ENCODE peak calls at places on chromosomes 3 and 15, in seven cellular contexts. X, S, T, E, K, M and F are unnamed samples.

GRCh38 chr15:75727851-75728715 is 15.4 kb upstream of the CSPG4 start:
- DNase-seq in T (no peak), M (peak; percentile 83), X (peak; percentile 71), K (no peak), E (peak; percentile 40), S (no peak), F (peak; percentile 42)

GRCh38 chr3:109687626-109688025 is 350.3 kb upstream of the DPPA4 start:
- DNase-seq in X (no peak), E (no peak), T (no peak), K (no peak), M (no peak), S (peak; percentile 67), F (no peak)

GRCh38 chr3:152200476-152201422 is 68.0 kb upstream of the MBNL1 start:
- DNase-seq in K (no peak), S (no peak), M (no peak), T (no peak), E (peak; percentile 34), X (no peak), F (no peak)

GRCh38 chr3:16474304-16474703 is 39.2 kb downstream of the RFTN1 start:
- DNase-seq in T (peak; percentile 67), M (no peak), K (no peak), X (no peak), E (peak; percentile 52), S (peak; percentile 95), F (peak; percentile 72)

GRCh38 chr3:126932188-126932931 is 50.6 kb upstream of the PLXNA1 start:
- DNase-seq in M (no peak), K (no peak), T (peak; percentile 75), E (peak; percentile 53), S (peak; percentile 75), X (no peak), F (no peak)

GRCh38 chr3:175805825-175806224 is 946.7 kb downstream of the NAALADL2 start:
- DNase-seq in M (no peak), K (no peak), S (peak; percentile 55), E (no peak), T (peak; percentile 28), X (no peak), F (no peak)

GRCh38 chr3:33000698-33001385 is 49.4 kb downstream of the CCR4 start:
- DNase-seq in K (no peak), M (no peak), T (no peak), E (no peak), S (no peak), X (no peak), F (no peak)

GRCh38 chr3:178392553-178392952 is 143.7 kb upstream of the KCNMB2 start:
- DNase-seq in E (peak; percentile 87), X (no peak), S (peak; percentile 85), M (no peak), T (peak; percentile 52), K (no peak), F (peak; percentile 35)

GRCh38 chr15:42267286-42267685 is 5.7 kb upstream of the GANC start:
- DNase-seq in M (no peak), S (no peak), X (no peak), E (peak; percentile 41), T (peak; percentile 16), K (no peak), F (peak; percentile 27)

GRCh38 chr3:69890094-69890493 is 109.4 kb upstream of the SAMMSON start:
- DNase-seq in T (peak; percentile 61), M (no peak), X (no peak), K (no peak), S (peak; percentile 39), E (no peak), F (no peak)

GRCh38 chr3:39127296-39127906 is 19.9 kb downstream of the TTC21A start:
- DNase-seq in S (no peak), T (no peak), K (no peak), X (no peak), E (no peak), M (no peak), F (no peak)

GRCh38 chr3:171966533-171967136 is 72.7 kb upstream of the FNDC3B start:
- DNase-seq in E (no peak), S (no peak), X (no peak), K (no peak), T (no peak), M (no peak), F (no peak)

GRCh38 chr3:195438371-195438770 is 4.4 kb downstream of the ACAP2 start:
- DNase-seq in E (no peak), X (no peak), M (no peak), K (no peak), T (no peak), S (no peak), F (no peak)

DNA sequence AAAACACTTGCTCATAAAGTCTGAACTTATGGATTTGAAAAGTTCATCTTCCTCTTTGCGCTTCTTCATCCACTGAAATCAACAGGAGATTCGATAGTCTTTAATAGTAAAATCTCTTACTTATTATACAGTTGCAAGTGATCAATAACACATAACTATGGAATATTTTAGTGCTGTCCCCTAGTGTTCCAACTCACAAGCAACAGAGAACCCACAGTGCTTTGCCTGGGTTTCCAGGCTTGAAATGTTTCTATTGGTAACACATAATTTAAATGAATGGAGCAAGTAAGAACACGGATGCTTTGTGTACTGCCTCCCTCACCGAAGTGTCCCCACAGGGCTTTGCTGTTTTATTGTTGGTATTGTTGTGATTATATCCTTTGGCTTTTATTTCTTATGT is 93.5 kb downstream of the WDR72 start:
- DNase-seq in K (no peak), T (no peak), S (no peak), M (no peak), X (no peak), E (no peak), F (no peak)
- TF ChIP-seq CTCF in K (no peak), T (no peak), S (peak; percentile 14), M (no peak), X (no peak), E (no peak), F (no peak)

GRCh38 chr3:15211934-15212333 is 5.9 kb downstream of the CAPN7 start:
- DNase-seq in K (no peak), E (no peak), X (no peak), S (no peak), T (no peak), M (no peak), F (no peak)

GRCh38 chr3:15205482-15205933 is 538 bp upstream of the CAPN7 start:
- DNase-seq in K (no peak), X (no peak), M (no peak), T (no peak), E (no peak), S (no peak), F (no peak)

GRCh38 chr3:15206662-15207576 is 873 bp downstream of the CAPN7 start:
- DNase-seq in T (peak; percentile 43), E (peak; percentile 36), X (peak; percentile 51), S (peak; percentile 51), M (peak; percentile 19), K (peak; percentile 7), F (peak; percentile 57)

GRCh38 chr3:15205934-15206661 is at the start of gene CAPN7:
- DNase-seq in M (peak; percentile 88), K (peak; percentile 74), T (peak; percentile 91), X (peak; percentile 98), E (peak; percentile 93), S (peak; percentile 93), F (peak; percentile 95)

DNA sequence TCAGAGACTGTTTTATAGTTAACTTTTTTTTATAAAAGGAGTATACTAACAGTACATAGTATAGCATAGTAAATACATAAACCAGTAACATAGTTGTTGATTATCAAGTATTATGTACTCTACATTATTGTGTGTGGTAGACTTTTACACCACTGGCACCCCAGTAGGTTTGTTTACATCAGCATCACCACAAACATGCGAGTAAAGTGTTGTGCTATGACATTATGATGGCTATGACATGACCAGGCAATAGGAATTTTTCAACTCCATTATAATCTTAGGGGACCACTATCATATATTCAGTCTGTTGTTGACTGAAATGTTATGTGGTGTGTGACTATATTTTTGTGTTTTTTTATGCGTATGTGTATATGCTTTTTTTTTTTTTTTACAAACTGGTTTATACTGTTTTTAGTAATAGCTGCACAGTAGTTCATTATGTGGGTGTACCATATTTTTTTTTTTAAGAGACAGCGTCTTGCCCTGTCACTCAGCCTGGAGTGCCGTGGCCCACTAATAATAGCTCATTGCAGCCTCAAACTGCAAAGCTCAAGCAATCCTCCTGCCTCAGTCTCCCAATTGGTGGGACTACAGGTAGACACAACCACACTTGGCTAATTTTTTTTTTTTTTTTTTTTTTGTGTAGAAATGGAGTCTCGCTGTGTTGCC is 1.9 kb downstream of the CAPN7 start:
- DNase-seq in X (no peak), E (no peak), K (no peak), M (no peak), T (peak; percentile 17), S (peak; percentile 12), F (peak; percentile 5)
- H3K4me3 ChIP-seq in X (peak overlapping the region; percentile 88), E (peak overlapping the region; percentile 93), K (peak overlapping the region; percentile 93), M (no peak overlapping the region), T (peak overlapping the region; percentile 27), S (peak overlapping the region; percentile 94), F (peak overlapping the region; percentile 99)

GRCh38 chr3:52150860-52151259 is 3.4 kb downstream of the POC1A start:
- DNase-seq in E (no peak), S (no peak), T (no peak), M (no peak), X (no peak), K (no peak), F (no peak)

GRCh38 chr3:52150357-52150756 is 3.9 kb downstream of the POC1A start:
- DNase-seq in M (no peak), E (no peak), X (no peak), K (no peak), T (no peak), S (no peak), F (no peak)

GRCh38 chr3:52155912-52156311 is 1.7 kb upstream of the POC1A start:
- DNase-seq in X (no peak), M (no peak), S (no peak), K (no peak), E (no peak), T (no peak), F (no peak)

GRCh38 chr3:52154135-52155094 is at the start of gene POC1A:
- DNase-seq in E (peak; percentile 99), M (peak; percentile 98), X (peak; percentile 98), K (peak; percentile 96), T (peak; percentile 98), S (peak; percentile 99), F (peak; percentile 99)

GRCh38 chr3:52153389-52154096 is 680 bp downstream of the POC1A start:
- DNase-seq in T (peak; percentile 11), S (peak; percentile 28), K (no peak), E (no peak), X (peak; percentile 49), M (peak; percentile 83), F (no peak)
- TF ChIP-seq CTCF in T (no peak), S (no peak), K (no peak), E (no peak), X (no peak), M (no peak), F (no peak)

GRCh38 chr3:134326126-134326525 is 48.1 kb downstream of the AMOTL2 start:
- DNase-seq in M (peak; percentile 56), E (no peak), S (peak; percentile 69), T (no peak), X (no peak), K (no peak), F (no peak)

GRCh38 chr3:134325722-134326121 is 48.5 kb downstream of the AMOTL2 start:
- DNase-seq in M (no peak), T (no peak), K (no peak), S (no peak), X (no peak), E (no peak), F (no peak)

GRCh38 chr3:134327594-134327975 is 46.7 kb downstream of the AMOTL2 start:
- DNase-seq in E (peak; percentile 60), K (no peak), X (no peak), S (peak; percentile 85), M (no peak), T (peak; percentile 83), F (peak; percentile 81)

GRCh38 chr3:134328147-134328591 is 46.1 kb downstream of the AMOTL2 start:
- DNase-seq in E (peak; percentile 88), S (peak; percentile 98), M (no peak), T (peak; percentile 93), K (no peak), X (no peak), F (peak; percentile 90)

GRCh38 chr3:134326760-134327593 is 47.3 kb downstream of the AMOTL2 start:
- DNase-seq in X (no peak), E (peak; percentile 99), M (peak; percentile 97), S (peak; percentile 99), T (peak; percentile 97), K (no peak), F (peak; percentile 96)
- H3K4me3 ChIP-seq in X (no peak overlapping the region), E (no peak overlapping the region), M (peak overlapping the region; percentile 14), S (no peak overlapping the region), T (no peak overlapping the region), K (no peak overlapping the region), F (no peak overlapping the region)